ENCODE peak calls at places on chromosomes 2 and 18, in five cellular contexts. C, B, V, U and D are unnamed samples.

GRCh38 chr2:24359129-24359528 is 1.2 kb downstream of the ITSN2 start:
- DNase-seq in C (no peak), B (no peak), V (no peak), U (no peak), D (no peak)

GRCh38 chr2:30303094-30303493 is 71.8 kb downstream of the LBH start:
- DNase-seq in C (no peak), B (no peak), V (no peak), U (no peak), D (no peak)

GRCh38 chr2:159144776-159145614 is 141.5 kb downstream of the WDSUB1 start:
- DNase-seq in C (no peak), B (no peak), V (no peak), U (peak), D (no peak)

GRCh38 chr2:200533754-200534153 is 7.7 kb downstream of the SGO2 start:
- DNase-seq in C (no peak), B (no peak), V (no peak), U (no peak), D (no peak)

GRCh38 chr2:47414682-47415458 is 11.9 kb downstream of the MSH2 start:
- DNase-seq in C (no peak), B (no peak), V (no peak), U (no peak), D (no peak)

GRCh38 chr2:160053946-160054345 is 8.5 kb downstream of the PLA2R1 start:
- DNase-seq in C (no peak), B (no peak), V (no peak), U (no peak), D (no peak)

GRCh38 chr2:220885593-220885992 is 686.5 kb downstream of the EPHA4 start:
- DNase-seq in C (no peak), B (no peak), V (no peak), U (peak), D (no peak)

GRCh38 chr2:198312621-198313483 is 508.5 kb downstream of the PLCL1 start:
- DNase-seq in C (no peak), B (no peak), V (no peak), U (no peak), D (no peak)

GRCh38 chr2:151638188-151638933 is 95.9 kb downstream of the NEB start:
- DNase-seq in C (no peak), B (no peak), V (no peak), U (peak), D (peak)

GRCh38 chr18:26579941-26580618 is 31.7 kb upstream of the KCTD1 start:
- DNase-seq in C (no peak), B (no peak), V (peak), U (no peak), D (peak)

GRCh38 chr2:216109962-216110614 is 940 bp downstream of the XRCC5 start:
- DNase-seq in C (peak), B (no peak), V (peak), U (no peak), D (peak)

GRCh38 chr2:223868005-223868404 is 30.6 kb upstream of the AP1S3 start:
- DNase-seq in C (no peak), B (no peak), V (no peak), U (no peak), D (no peak)

GRCh38 chr2:170123593-170123992 is 54.4 kb upstream of the MYO3B start:
- DNase-seq in C (no peak), B (peak), V (peak), U (no peak), D (peak)

DNA sequence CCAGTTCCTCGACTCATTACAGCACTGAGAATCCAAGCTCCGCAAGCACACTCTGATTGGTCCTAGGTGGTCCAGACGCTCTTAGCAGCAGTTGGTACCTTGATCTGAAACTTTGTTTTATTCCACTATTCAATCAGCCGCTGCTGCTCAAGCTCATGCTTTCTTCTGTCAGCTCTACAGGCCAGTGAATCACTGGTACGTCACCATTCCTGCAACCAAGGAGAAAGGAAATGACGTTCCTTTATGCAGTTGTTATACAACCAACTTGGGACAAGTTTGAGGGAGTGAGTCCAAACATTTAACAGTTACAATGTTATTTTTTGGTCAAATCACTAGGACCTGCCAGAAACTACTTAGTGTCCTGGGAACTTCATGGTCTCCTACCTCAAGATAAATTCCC is 398.8 kb upstream of the TMEFF2 start:
- DNase-seq in C (no peak), B (no peak), V (no peak), U (no peak), D (no peak)
- TF ChIP-seq ZNF274 in C (no peak), B (no peak), V (no peak), U (no peak), D (no peak)

GRCh38 chr18:24060644-24061043 is 46.1 kb downstream of the TTC39C start:
- DNase-seq in C (no peak), B (no peak), V (no peak), U (no peak), D (peak)
- TF ChIP-seq ZNF274 in C (no peak), B (no peak), V (no peak), U (no peak), D (no peak)

GRCh38 chr18:49613141-49613641 is 51.3 kb downstream of the LIPG start:
- DNase-seq in C (no peak), B (peak), V (no peak), U (no peak), D (no peak)
- TF ChIP-seq ZNF274 in C (no peak), B (no peak), V (no peak), U (no peak), D (no peak)

GRCh38 chr2:41600460-41600859 is 447.4 kb upstream of the PKDCC start:
- DNase-seq in C (no peak), B (no peak), V (no peak), U (no peak), D (no peak)
- TF ChIP-seq ZNF274 in C (no peak), B (no peak), V (no peak), U (no peak), D (no peak)

DNA sequence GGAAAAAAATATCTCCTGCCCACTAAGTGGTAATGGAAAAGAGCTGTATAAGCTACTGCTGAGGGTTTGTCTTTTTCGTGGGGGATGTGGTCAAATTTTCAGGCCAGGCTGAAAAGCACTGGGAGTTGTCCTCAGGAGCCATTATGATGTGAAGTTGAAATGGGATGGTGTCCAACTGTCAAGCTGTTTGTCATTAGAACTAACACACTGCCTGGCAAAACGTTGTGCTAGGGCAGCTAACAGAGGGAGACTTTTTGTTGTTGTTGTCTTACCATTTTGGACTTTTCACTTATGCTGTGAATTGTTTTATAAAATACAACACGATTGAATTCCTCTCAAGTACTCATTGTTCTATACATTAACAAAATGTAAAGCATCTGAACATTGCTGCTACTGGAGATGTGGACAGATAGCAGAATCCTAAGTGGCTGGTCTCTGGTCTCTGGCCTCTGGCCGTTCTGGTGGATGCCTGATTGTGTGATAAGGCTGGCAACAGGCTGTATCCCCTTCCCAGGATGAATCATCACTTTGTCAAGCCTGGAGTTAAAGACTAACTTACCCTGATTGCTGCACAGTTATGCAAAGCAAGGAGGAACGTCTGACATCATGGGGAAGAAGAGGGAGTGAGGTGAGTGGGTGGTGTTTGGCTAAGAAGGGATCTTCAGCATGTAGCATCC is 2.3 kb downstream of the MYO1B start:
- DNase-seq in C (no peak), B (peak), V (peak), U (no peak), D (peak)
- TF ChIP-seq ZNF274 in C (no peak), B (no peak), V (no peak), U (no peak), D (no peak)